ENCODE peak calls at places on chromosomes 7 and 10, in eight cellular contexts. Y is GM10248; L is NCI-H82; F is neural progenitor cell; Z is CD4-positive, CD25-positive, alpha-beta regulatory T cell; Q is hepatic stellate cell; V is ELR; G is activated naive CD4-positive, alpha-beta T cell. I is an unnamed sample.

GRCh38 chr7:151894131-151895007 is 17.5 kb upstream of the PRKAG2 start:
- DNase-seq in Y (no peak), L (no peak), F (no peak), Z (no peak), Q (no peak), V (no peak), G (no peak), I (no peak)

GRCh38 chr7:102395620-102395957 is 574 bp upstream of the PRKRIP1 start:
- DNase-seq in Y (no peak), L (no peak), F (no peak), Z (no peak), Q (no peak), V (peak), G (no peak), I (no peak)

GRCh38 chr10:110600487-110601101 is 33.1 kb downstream of the SMC3 start:
- DNase-seq in Y (no peak), L (peak), F (peak), Z (peak), Q (peak), V (peak), G (no peak), I (no peak)

GRCh38 chr7:86904949-86905834 is 154.3 kb downstream of the ELAPOR2 start:
- DNase-seq in Y (no peak), L (peak), F (peak), Z (no peak), Q (peak), V (peak), G (no peak), I (no peak)

GRCh38 chr10:109275970-109276369 is 647.3 kb downstream of the XPNPEP1 start:
- DNase-seq in Y (no peak), L (no peak), F (no peak), Z (no peak), Q (no peak), V (peak), G (no peak), I (no peak)

GRCh38 chr10:11073410-11073809 is 55.7 kb downstream of the CELF2 start:
- DNase-seq in Y (no peak), L (no peak), F (no peak), Z (no peak), Q (no peak), V (no peak), G (no peak), I (no peak)

GRCh38 chr10:10644317-10645111 is 373.2 kb upstream of the CELF2 start:
- DNase-seq in Y (no peak), L (no peak), F (no peak), Z (no peak), Q (no peak), V (no peak), G (no peak), I (no peak)

GRCh38 chr10:25952857-25953256 is 18.8 kb downstream of the MYO3A start:
- DNase-seq in Y (no peak), L (no peak), F (no peak), Z (no peak), Q (no peak), V (no peak), G (no peak), I (no peak)

GRCh38 chr7:44489955-44490350 is 505 bp downstream of the NUDCD3 start:
- DNase-seq in Y (no peak), L (peak), F (no peak), Z (peak), Q (peak), V (peak), G (peak), I (no peak)

GRCh38 chr7:7720750-7721621 is 2.6 kb upstream of the RPA3 start:
- DNase-seq in Y (no peak), L (peak), F (no peak), Z (no peak), Q (no peak), V (no peak), G (no peak), I (no peak)

GRCh38 chr10:78443900-78444571 is 410.4 kb downstream of the RPS24 start:
- DNase-seq in Y (no peak), L (peak), F (no peak), Z (no peak), Q (no peak), V (no peak), G (no peak), I (no peak)

GRCh38 chr10:71223365-71224058 is 11.1 kb downstream of the UNC5B start:
- DNase-seq in Y (no peak), L (no peak), F (no peak), Z (no peak), Q (no peak), V (no peak), G (no peak), I (no peak)

GRCh38 chr10:91643700-91644099 is 10.8 kb upstream of the PPP1R3C start:
- DNase-seq in Y (no peak), L (peak), F (peak), Z (no peak), Q (no peak), V (peak), G (no peak), I (no peak)

GRCh38 chr10:88991161-88991899 is 732 bp downstream of the FAS start:
- DNase-seq in Y (peak), L (peak), F (peak), Z (peak), Q (peak), V (peak), G (peak), I (peak)

GRCh38 chr10:43209064-43209455 is 57.8 kb downstream of the RASGEF1A start:
- DNase-seq in Y (no peak), L (no peak), F (no peak), Z (no peak), Q (no peak), V (no peak), G (no peak), I (peak)

GRCh38 chr7:26629696-26630095 is 234.7 kb downstream of the SKAP2 start:
- DNase-seq in Y (no peak), L (no peak), F (no peak), Z (no peak), Q (no peak), V (no peak), G (no peak), I (no peak)

GRCh38 chr7:83178796-83179195 is 16.1 kb upstream of the PCLO start:
- DNase-seq in Y (no peak), L (no peak), F (no peak), Z (no peak), Q (no peak), V (no peak), G (no peak), I (no peak)

GRCh38 chr10:16952610-16953009 is 135.4 kb upstream of the RSU1 start:
- DNase-seq in Y (no peak), L (no peak), F (peak), Z (no peak), Q (no peak), V (no peak), G (no peak), I (no peak)

GRCh38 chr10:122376364-122376961 is 2.0 kb downstream of the PLEKHA1 start:
- DNase-seq in Y (no peak), L (no peak), F (no peak), Z (no peak), Q (no peak), V (no peak), G (no peak), I (no peak)

GRCh38 chr7:2856388-2857169 is 12.5 kb upstream of the GNA12 start:
- DNase-seq in Y (no peak), L (no peak), F (no peak), Z (no peak), Q (no peak), V (peak), G (no peak), I (no peak)

GRCh38 chr7:151426486-151426905 is 13.4 kb downstream of the CRYGN start:
- DNase-seq in Y (no peak), L (no peak), F (no peak), Z (no peak), Q (peak), V (peak), G (no peak), I (no peak)

GRCh38 chr7:78760620-78761355 is 692.7 kb downstream of the MAGI2 start:
- DNase-seq in Y (no peak), L (no peak), F (no peak), Z (no peak), Q (no peak), V (no peak), G (no peak), I (no peak)

GRCh38 chr7:7051221-7051877 is 131.0 kb upstream of the C1GALT1 start:
- DNase-seq in Y (peak), L (no peak), F (no peak), Z (no peak), Q (no peak), V (no peak), G (no peak), I (peak)

GRCh38 chr10:132746801-132747625 is 38.9 kb downstream of the NKX6-2 start:
- DNase-seq in Y (no peak), L (peak), F (peak), Z (no peak), Q (no peak), V (no peak), G (no peak), I (no peak)

GRCh38 chr7:106485031-106485551 is 175.9 kb downstream of the CCDC71L start:
- DNase-seq in Y (no peak), L (no peak), F (no peak), Z (no peak), Q (peak), V (peak), G (no peak), I (no peak)

GRCh38 chr10:89466599-89467035 is 52.2 kb downstream of the IFIT5 start:
- DNase-seq in Y (no peak), L (no peak), F (peak), Z (no peak), Q (no peak), V (peak), G (no peak), I (no peak)

GRCh38 chr7:93156884-93157283 is 8.7 kb upstream of the SAMD9L start:
- DNase-seq in Y (no peak), L (no peak), F (no peak), Z (no peak), Q (no peak), V (peak), G (no peak), I (no peak)

GRCh38 chr7:156666368-156667109 is 26.0 kb downstream of the RNF32 start:
- DNase-seq in Y (no peak), L (no peak), F (no peak), Z (no peak), Q (no peak), V (no peak), G (no peak), I (no peak)

I was measured in B cell.